ENCODE peak calls at places on chromosomes 5 and 9, in five cellular contexts. Z is transverse colon, U is sigmoid colon, Q is SK-N-SH, O is A549. M is an unnamed sample. For H3K4me1, the result is how much of the 10 kb centered on the place peaks cover.

GRCh38 chr9:88951143-88951542 is 40.1 kb upstream of the S1PR3 start:
- DNase-seq in U (no peak), Q (no peak), O (no peak), Z (no peak), M (no peak)

GRCh38 chr9:107504585-107505455 is 15.3 kb upstream of the KLF4 start:
- DNase-seq in Q (no peak), Z (peak), O (peak), U (no peak), M (peak)

GRCh38 chr9:129113645-129114304 is 2.6 kb downstream of the PTPA start:
- DNase-seq in U (no peak), Z (no peak), Q (no peak), O (no peak), M (no peak)

GRCh38 chr5:116613445-116613844 is 38.8 kb upstream of the SEMA6A start:
- DNase-seq in Z (no peak), Q (no peak), O (no peak), U (no peak), M (no peak)

GRCh38 chr5:65913519-65913918 is 12.9 kb upstream of the ERBIN start:
- DNase-seq in O (no peak), U (no peak), Z (no peak), Q (no peak), M (no peak)

GRCh38 chr9:2170737-2171136 is 155.6 kb downstream of the SMARCA2 start:
- DNase-seq in Q (no peak), U (no peak), Z (no peak), O (no peak), M (no peak)

GRCh38 chr5:122439645-122440044 is 127.6 kb downstream of the SNCAIP start:
- DNase-seq in O (no peak), U (no peak), Z (no peak), Q (no peak), M (no peak)

GRCh38 chr5:104843822-104844221 is 1281.2 kb upstream of the NUDT12 start:
- DNase-seq in U (no peak), Z (no peak), Q (no peak), O (no peak), M (no peak)

GRCh38 chr9:90943341-90943740 is 141.7 kb downstream of the SYK start:
- DNase-seq in Q (no peak), O (no peak), Z (no peak), U (no peak), M (no peak)

GRCh38 chr5:144369001-144369400 is 198.3 kb downstream of the KCTD16 start:
- DNase-seq in O (no peak), U (no peak), Z (no peak), Q (no peak), M (peak)

GRCh38 chr9:89376741-89377140 is 58.4 kb downstream of the SECISBP2 start:
- DNase-seq in Q (no peak), U (no peak), Z (no peak), O (no peak), M (no peak)

GRCh38 chr9:81600631-81601030 is 88.7 kb downstream of the TLE1 start:
- DNase-seq in Z (no peak), U (no peak), Q (no peak), O (no peak), M (no peak)

GRCh38 chr5:174145821-174146220 is 100.3 kb downstream of the NSG2 start:
- DNase-seq in U (no peak), O (peak), Q (peak), Z (no peak), M (no peak)

GRCh38 chr5:149228610-149229297 is 42.9 kb upstream of the AFAP1L1 start:
- DNase-seq in Z (peak), O (peak), Q (peak), U (peak), M (no peak)

GRCh38 chr9:114733814-114734213 is 51.8 kb upstream of the TEX48 start:
- DNase-seq in O (peak), Z (no peak), U (no peak), Q (no peak), M (no peak)

GRCh38 chr9:91954841-91955471 is 4.9 kb upstream of the ROR2 start:
- DNase-seq in Z (peak), Q (peak), U (peak), O (peak), M (peak)

GRCh38 chr5:142439208-142439607 is 114.4 kb upstream of the SPRY4 start:
- DNase-seq in O (no peak), Q (no peak), Z (no peak), U (no peak), M (no peak)

GRCh38 chr9:70036641-70037040 is 7.0 kb upstream of the MAMDC2 start:
- DNase-seq in Z (no peak), Q (no peak), U (no peak), O (no peak), M (no peak)

GRCh38 chr9:38224941-38225340 is 155.9 kb upstream of the SHB start:
- DNase-seq in Z (no peak), Q (no peak), O (no peak), U (no peak), M (no peak)

GRCh38 chr5:76689321-76690026 is 26.5 kb upstream of the F2R start:
- DNase-seq in O (peak), Z (no peak), U (no peak), Q (no peak), M (no peak)

GRCh38 chr5:167708449-167708848 is 583.0 kb upstream of the WWC1 start:
- DNase-seq in Q (peak), O (peak), U (no peak), Z (no peak), M (no peak)

GRCh38 chr5:42951169-42951846 is 88.8 kb downstream of the ANXA2R start:
- DNase-seq in Q (peak), O (no peak), Z (peak), U (no peak), M (peak)

GRCh38 chr5:90037646-90038045 is 371.9 kb downstream of the CETN3 start:
- DNase-seq in Z (no peak), Q (no peak), U (no peak), O (no peak), M (no peak)

GRCh38 chr5:170184007-170184687 is 48.6 kb upstream of the C5orf58 start:
- DNase-seq in O (peak), U (no peak), Z (peak), Q (peak), M (peak)

GRCh38 chr9:69204869-69205268 is 30.8 kb downstream of the TJP2 start:
- DNase-seq in Q (no peak), O (no peak), Z (no peak), U (peak), M (no peak)

GRCh38 chr9:120486347-120486746 is 93.6 kb downstream of the CDK5RAP2 start:
- DNase-seq in Q (no peak), O (no peak), Z (no peak), U (no peak), M (peak)

GRCh38 chr9:36191290-36191645 is 547 bp downstream of the CLTA start:
- DNase-seq in O (peak), Z (peak), Q (no peak), U (peak), M (peak)

GRCh38 chr9:12464910-12465512 is 228.2 kb upstream of the TYRP1 start:
- DNase-seq in O (peak), Q (peak), Z (no peak), U (no peak), M (no peak)

GRCh38 chr9:107929439-107929838 is 439.9 kb upstream of the KLF4 start:
- DNase-seq in Z (peak), Q (no peak), U (peak), O (no peak), M (peak)

GRCh38 chr5:180283026-180283615 is 8.8 kb downstream of the MAPK9 start:
- DNase-seq in Z (no peak), Q (no peak), O (no peak), U (no peak), M (no peak)

GRCh38 chr5:135185461-135186075 is 151.5 kb upstream of the PITX1 start:
- DNase-seq in Q (no peak), Z (peak), U (no peak), O (no peak), M (no peak)

GRCh38 chr5:138657360-138657759 is 82.2 kb upstream of the HSPA9 start:
- DNase-seq in Z (no peak), U (peak), O (no peak), Q (peak), M (no peak)

GRCh38 chr9:95189230-95190098 is 128.0 kb downstream of the FANCC start:
- DNase-seq in Q (peak), U (peak), Z (no peak), O (no peak), M (no peak)

GRCh38 chr9:74322661-74323314 is 174.3 kb upstream of the RORB start:
- DNase-seq in U (no peak), O (no peak), Q (no peak), Z (no peak), M (no peak)

GRCh38 chr5:39869396-39869795 is 444.6 kb upstream of the DAB2 start:
- DNase-seq in U (no peak), Z (no peak), Q (no peak), O (no peak), M (no peak)

GRCh38 chr5:122591828-122592227 is 183.1 kb upstream of the SNX2 start:
- DNase-seq in Z (no peak), Q (no peak), U (no peak), O (no peak), M (no peak)

GRCh38 chr9:125183054-125183453 is 6.5 kb downstream of the PPP6C start:
- DNase-seq in Q (no peak), U (no peak), O (no peak), Z (no peak), M (no peak)

GRCh38 chr9:91994422-91994821 is 44.4 kb upstream of the ROR2 start:
- DNase-seq in U (no peak), Q (no peak), Z (no peak), O (peak), M (no peak)

GRCh38 chr5:147040856-147041255 is 162.3 kb upstream of the PPP2R2B start:
- DNase-seq in Q (no peak), Z (no peak), U (no peak), O (no peak), M (no peak)

DNA sequence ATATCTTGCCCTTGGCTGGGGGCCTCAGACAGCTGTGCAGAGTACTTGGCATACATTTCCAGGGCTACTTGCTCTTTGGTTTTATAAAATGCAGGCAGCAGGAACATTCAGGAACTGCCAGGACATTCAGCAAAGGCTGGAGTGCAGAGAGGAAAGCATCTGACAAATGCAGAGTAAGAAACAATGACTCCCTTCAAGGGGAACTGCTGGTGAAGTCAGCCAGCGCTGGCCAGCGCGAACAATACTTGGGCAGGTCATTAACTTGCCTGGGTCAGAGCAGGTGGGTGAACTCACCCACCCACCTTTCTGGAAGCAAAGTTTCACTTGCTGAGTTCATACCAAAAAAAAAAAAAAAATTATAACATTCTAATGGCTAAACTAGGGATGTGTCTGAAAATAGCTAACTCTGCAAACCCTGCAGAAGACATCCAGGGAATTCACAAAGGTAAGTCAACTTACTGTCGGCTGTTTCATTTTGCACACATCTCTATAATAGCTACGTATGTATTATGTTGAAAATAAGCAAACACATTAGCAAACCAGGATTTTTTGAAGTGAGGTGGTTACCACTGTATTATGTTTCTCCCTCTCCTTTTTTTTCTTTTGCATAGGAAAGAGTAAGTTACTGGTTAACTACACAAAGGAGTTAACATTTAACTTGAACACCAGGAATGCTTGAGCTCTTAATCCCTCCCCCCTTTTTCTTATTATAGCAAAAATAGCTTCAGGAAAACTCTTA is 152.2 kb downstream of the GLIS3 start:
- DNase-seq in Q (no peak), U (no peak), O (peak), Z (peak), M (no peak)
- TF ChIP-seq EP300 in Q (no peak), U (no peak), O (peak), Z (no peak), M (no peak)

DNA sequence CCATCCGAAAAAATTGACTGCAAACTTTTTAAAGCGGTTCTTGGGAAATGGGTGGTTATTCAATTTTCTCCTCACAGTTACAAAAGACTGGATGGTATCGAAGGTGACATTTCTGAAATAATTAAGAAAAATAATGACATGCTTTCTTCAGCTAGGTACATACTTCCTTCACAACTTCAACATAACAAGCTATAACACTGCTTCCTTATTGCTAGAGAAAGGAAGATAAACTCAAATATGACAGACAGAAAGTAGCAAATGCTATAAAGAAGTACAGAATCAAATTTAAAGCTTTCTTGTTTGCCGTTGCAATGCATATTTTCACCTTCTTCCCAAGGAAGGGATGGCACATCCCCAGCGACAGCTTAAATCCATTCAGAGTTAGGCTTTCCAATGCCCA is 93.5 kb upstream of the EFNA5 start:
- DNase-seq in Q (no peak), U (no peak), Z (no peak), O (no peak), M (no peak)
- H3K4me3 ChIP-seq in Q (no peak), U (no peak), Z (no peak), O (no peak), M (no peak)

GRCh38 chr5:172530406-172530805 is 76.1 kb upstream of the SH3PXD2B start:
- DNase-seq in O (no peak), U (peak), Q (no peak), Z (no peak), M (no peak)

GRCh38 chr5:172529896-172530295 is 75.6 kb upstream of the SH3PXD2B start:
- DNase-seq in O (no peak), Q (no peak), Z (no peak), U (no peak), M (no peak)

GRCh38 chr5:172533058-172533398 is 78.7 kb upstream of the SH3PXD2B start:
- DNase-seq in O (no peak), Z (peak), U (peak), Q (no peak), M (no peak)

GRCh38 chr5:172531704-172532026 is 77.3 kb upstream of the SH3PXD2B start:
- DNase-seq in Z (no peak), O (no peak), U (peak), Q (no peak), M (no peak)

GRCh38 chr5:172530835-172531703 is 76.7 kb upstream of the SH3PXD2B start:
- DNase-seq in U (peak), O (no peak), Q (no peak), Z (no peak), M (no peak)
- H3K4me1 ChIP-seq in U (half or more), O (under half), Q (under half), Z (under half), M (under half)

GRCh38 chr5:118854819-118855218 is 133.5 kb downstream of the DTWD2 start:
- DNase-seq in U (no peak), Z (no peak), Q (no peak), O (no peak), M (no peak)
- TF ChIP-seq EP300 in U (no peak), Z (no peak), Q (no peak), O (no peak), M (no peak)

DNA sequence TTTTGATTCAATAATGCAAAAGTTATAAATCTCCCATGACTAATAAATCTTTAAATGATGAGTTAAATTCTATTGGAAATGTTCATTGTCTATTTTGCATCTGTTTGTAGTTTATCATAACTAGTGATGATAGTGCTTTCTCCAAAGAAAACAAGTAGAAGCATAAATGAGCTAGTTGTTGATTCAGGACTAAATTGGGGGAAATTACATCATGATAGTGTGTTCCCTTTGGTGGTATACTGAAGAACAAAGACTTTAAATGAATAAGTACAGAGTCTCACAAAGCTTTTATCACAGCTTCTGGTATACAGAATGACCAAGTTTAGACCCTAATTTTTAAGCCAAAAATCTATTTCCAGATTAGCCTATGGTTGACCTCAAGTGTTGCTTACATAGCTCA is 173.8 kb downstream of the MCTP1 start:
- DNase-seq in U (no peak), O (no peak), Q (no peak), Z (no peak), M (no peak)
- H3K4me3 ChIP-seq in U (no peak), O (no peak), Q (no peak), Z (no peak), M (no peak)